ENCODE peak calls at places on chromosomes 6 and 20, in seven cellular contexts. Y, C, R, T, L, Z and N are unnamed samples.

GRCh38 chr6:1569377-1569776 is 40.3 kb upstream of the FOXC1 start:
- DNase-seq in Y (no peak), C (no peak), R (no peak), T (no peak), L (no peak), Z (no peak), N (no peak)

GRCh38 chr6:57143690-57144089 is 28.4 kb upstream of the BAG2 start:
- DNase-seq in Y (no peak), C (no peak), R (no peak), T (no peak), L (no peak), Z (no peak), N (no peak)

GRCh38 chr6:43186706-43187105 is 4.7 kb downstream of the CUL9 start:
- DNase-seq in Y (no peak), C (no peak), R (no peak), T (no peak), L (no peak), Z (no peak), N (no peak)

GRCh38 chr6:25960689-25961088 is 1.9 kb upstream of the TRIM38 start:
- DNase-seq in Y (no peak), C (no peak), R (no peak), T (no peak), L (no peak), Z (no peak), N (no peak)

GRCh38 chr6:579339-579738 is 77.6 kb downstream of the HUS1B start:
- DNase-seq in Y (no peak), C (no peak), R (no peak), T (no peak), L (no peak), Z (no peak), N (no peak)

GRCh38 chr20:5714261-5715041 is 35.8 kb upstream of the SHLD1 start:
- DNase-seq in Y (no peak), C (no peak), R (no peak), T (no peak), L (peak), Z (no peak), N (no peak)

GRCh38 chr20:11229772-11230171 is 556.0 kb upstream of the JAG1 start:
- DNase-seq in Y (no peak), C (no peak), R (no peak), T (peak), L (no peak), Z (peak), N (peak)

GRCh38 chr6:150857062-150857905 is 8.2 kb upstream of the MTHFD1L start:
- DNase-seq in Y (no peak), C (no peak), R (no peak), T (peak), L (no peak), Z (peak), N (peak)

GRCh38 chr6:30926644-30927043 is 5.3 kb downstream of the SFTA2 start:
- DNase-seq in Y (no peak), C (no peak), R (no peak), T (no peak), L (no peak), Z (no peak), N (peak)

GRCh38 chr6:129744201-129744879 is 34.4 kb upstream of the ARHGAP18 start:
- DNase-seq in Y (no peak), C (no peak), R (no peak), T (peak), L (no peak), Z (no peak), N (peak)

GRCh38 chr20:32149566-32150170 is 40.2 kb downstream of the TM9SF4 start:
- DNase-seq in Y (no peak), C (no peak), R (no peak), T (no peak), L (no peak), Z (no peak), N (no peak)

GRCh38 chr20:16761305-16761829 is 13.2 kb downstream of the OTOR start:
- DNase-seq in Y (peak), C (no peak), R (peak), T (peak), L (peak), Z (peak), N (peak)

GRCh38 chr6:137136065-137136464 is 37.4 kb downstream of the IL22RA2 start:
- DNase-seq in Y (no peak), C (no peak), R (no peak), T (no peak), L (no peak), Z (no peak), N (no peak)

GRCh38 chr6:9467746-9468145 is 947.1 kb downstream of the TFAP2A start:
- DNase-seq in Y (no peak), C (no peak), R (no peak), T (no peak), L (no peak), Z (no peak), N (peak)

GRCh38 chr6:71977860-71978259 is 91.5 kb downstream of the RIMS1 start:
- DNase-seq in Y (no peak), C (no peak), R (no peak), T (no peak), L (no peak), Z (peak), N (no peak)

GRCh38 chr6:149489967-149490366 is 5.2 kb upstream of the ZC3H12D start:
- DNase-seq in Y (no peak), C (no peak), R (no peak), T (no peak), L (no peak), Z (no peak), N (no peak)

GRCh38 chr6:95280690-95281273 is 296.6 kb upstream of the MANEA start:
- DNase-seq in Y (no peak), C (no peak), R (peak), T (no peak), L (no peak), Z (no peak), N (peak)

GRCh38 chr6:119895626-119896025 is 546.1 kb upstream of the MAN1A1 start:
- DNase-seq in Y (no peak), C (no peak), R (no peak), T (no peak), L (no peak), Z (peak), N (no peak)

GRCh38 chr20:35270021-35270902 is 7.7 kb downstream of the MMP24OS start:
- DNase-seq in Y (no peak), C (no peak), R (no peak), T (no peak), L (no peak), Z (no peak), N (no peak)

GRCh38 chr20:45776931-45777330 is 14.8 kb downstream of the WFDC3 start:
- DNase-seq in Y (no peak), C (no peak), R (no peak), T (no peak), L (no peak), Z (no peak), N (no peak)

GRCh38 chr6:20325641-20326421 is 75.8 kb upstream of the E2F3 start:
- DNase-seq in Y (no peak), C (no peak), R (no peak), T (no peak), L (no peak), Z (peak), N (no peak)

GRCh38 chr20:35318502-35319157 is 26.4 kb upstream of the FAM83C start:
- DNase-seq in Y (no peak), C (no peak), R (no peak), T (peak), L (no peak), Z (peak), N (peak)

GRCh38 chr20:51318058-51318960 is 224.2 kb downstream of the NFATC2 start:
- DNase-seq in Y (no peak), C (peak), R (peak), T (no peak), L (peak), Z (no peak), N (no peak)

GRCh38 chr20:57060407-57061057 is 205.9 kb downstream of the BMP7 start:
- DNase-seq in Y (no peak), C (no peak), R (no peak), T (no peak), L (no peak), Z (no peak), N (no peak)

GRCh38 chr6:22845467-22845866 is 276.1 kb downstream of the HDGFL1 start:
- DNase-seq in Y (no peak), C (no peak), R (no peak), T (no peak), L (no peak), Z (no peak), N (no peak)

GRCh38 chr20:63316502-63316921 is 23.5 kb downstream of the COL20A1 start:
- DNase-seq in Y (no peak), C (no peak), R (no peak), T (no peak), L (no peak), Z (no peak), N (no peak)

GRCh38 chr6:5525209-5525608 is 263.9 kb downstream of the FARS2 start:
- DNase-seq in Y (no peak), C (no peak), R (no peak), T (no peak), L (no peak), Z (peak), N (peak)

GRCh38 chr6:129521946-129522345 is 188.0 kb downstream of the ARHGAP18 start:
- DNase-seq in Y (no peak), C (no peak), R (no peak), T (no peak), L (no peak), Z (no peak), N (no peak)

GRCh38 chr6:109344226-109344625 is 38.0 kb downstream of the CD164 start:
- DNase-seq in Y (no peak), C (no peak), R (no peak), T (no peak), L (no peak), Z (no peak), N (no peak)

GRCh38 chr6:141421378-141421777 is 711.3 kb upstream of the GJE1 start:
- DNase-seq in Y (no peak), C (no peak), R (no peak), T (peak), L (no peak), Z (peak), N (peak)

GRCh38 chr6:158397578-158397977 is 85.3 kb downstream of the TULP4 start:
- DNase-seq in Y (no peak), C (no peak), R (no peak), T (no peak), L (no peak), Z (no peak), N (no peak)

GRCh38 chr6:39328066-39328465 is 5.6 kb upstream of the KCNK16 start:
- DNase-seq in Y (no peak), C (no peak), R (no peak), T (no peak), L (no peak), Z (no peak), N (no peak)

GRCh38 chr20:50758992-50759391 is 27.6 kb downstream of the PARD6B start:
- DNase-seq in Y (no peak), C (no peak), R (no peak), T (no peak), L (no peak), Z (no peak), N (no peak)

GRCh38 chr6:133890941-133891813 is 2.3 kb downstream of the TCF21 start:
- DNase-seq in Y (no peak), C (no peak), R (no peak), T (no peak), L (no peak), Z (no peak), N (no peak)

GRCh38 chr6:56889492-56889891 is 65.4 kb upstream of the BEND6 start:
- DNase-seq in Y (no peak), C (no peak), R (no peak), T (no peak), L (no peak), Z (no peak), N (no peak)

GRCh38 chr6:11426571-11426970 is 111.0 kb upstream of the TMEM170B start:
- DNase-seq in Y (no peak), C (no peak), R (no peak), T (no peak), L (no peak), Z (no peak), N (no peak)

GRCh38 chr20:49450281-49450707 is 32.2 kb downstream of the KCNB1 start:
- DNase-seq in Y (no peak), C (no peak), R (peak), T (no peak), L (no peak), Z (peak), N (peak)

GRCh38 chr20:23331450-23331849 is 19.1 kb upstream of the NXT1 start:
- DNase-seq in Y (no peak), C (no peak), R (no peak), T (no peak), L (no peak), Z (no peak), N (peak)